ENCODE peak calls at places on chromosomes 5 and 9, in four cellular contexts. N, V, U and G are unnamed samples.

GRCh38 chr9:113682297-113682771 is 193.8 kb upstream of the ZNF618 start:
- DNase-seq in V (no peak), N (peak; percentile 89), U (peak; percentile 89), G (peak; percentile 57)

GRCh38 chr5:125286266-125286665 is 539.8 kb upstream of the ZNF608 start:
- DNase-seq in U (no peak), N (no peak), V (no peak), G (no peak)

GRCh38 chr9:126974604-126975003 is 60.0 kb downstream of the RALGPS1 start:
- DNase-seq in N (no peak), U (no peak), V (no peak), G (no peak)

GRCh38 chr5:110040178-110040577 is 350.5 kb downstream of the MAN2A1 start:
- DNase-seq in V (no peak), N (no peak), U (no peak), G (no peak)

GRCh38 chr5:77133061-77133758 is 46.1 kb upstream of the ZBED3 start:
- DNase-seq in N (peak; percentile 60), V (no peak), U (peak; percentile 49), G (no peak)

GRCh38 chr9:2096376-2096970 is 81.3 kb downstream of the SMARCA2 start:
- DNase-seq in V (no peak), N (no peak), U (no peak), G (no peak)

GRCh38 chr9:98147582-98147981 is 28.6 kb upstream of the TRIM14 start:
- DNase-seq in U (no peak), V (no peak), N (no peak), G (no peak)

GRCh38 chr5:130282044-130282443 is 377.8 kb downstream of the CHSY3 start:
- DNase-seq in V (no peak), U (no peak), N (no peak), G (no peak)

GRCh38 chr5:80852331-80853245 is 107.6 kb upstream of the RASGRF2 start:
- DNase-seq in U (no peak), V (no peak), N (no peak), G (no peak)

GRCh38 chr5:10202089-10202753 is 47.5 kb downstream of the ATPSCKMT start:
- DNase-seq in N (no peak), U (no peak), V (no peak), G (no peak)

GRCh38 chr5:171596391-171596878 is 177.0 kb downstream of the FGF18 start:
- DNase-seq in U (no peak), V (no peak), N (no peak), G (no peak)

GRCh38 chr9:126489604-126490593 is 123.8 kb upstream of the LMX1B start:
- DNase-seq in N (no peak), V (no peak), U (no peak), G (no peak)

GRCh38 chr5:76544268-76544926 is 78.8 kb downstream of the F2RL2 start:
- DNase-seq in V (peak; percentile 69), U (peak; percentile 82), N (peak; percentile 52), G (peak; percentile 8)

GRCh38 chr5:110757118-110757729 is 18.4 kb downstream of the SLC25A46 start:
- DNase-seq in N (peak; percentile 22), V (peak; percentile 45), U (peak; percentile 4), G (peak; percentile 39)

GRCh38 chr9:34070601-34071340 is 22.1 kb upstream of the UBAP2 start:
- DNase-seq in U (peak; percentile 46), V (no peak), N (no peak), G (no peak)

GRCh38 chr9:107833295-107833694 is 343.7 kb upstream of the KLF4 start:
- DNase-seq in V (no peak), N (no peak), U (no peak), G (no peak)

GRCh38 chr5:150514708-150515211 is 6.8 kb downstream of the NDST1 start:
- DNase-seq in V (no peak), N (peak; percentile 62), U (peak; percentile 81), G (no peak)

GRCh38 chr5:98999631-99000030 is 70.8 kb upstream of the CHD1 start:
- DNase-seq in N (no peak), V (no peak), U (no peak), G (no peak)

GRCh38 chr9:130975932-130976841 is 32.8 kb upstream of the LAMC3 start:
- DNase-seq in N (no peak), U (no peak), V (no peak), G (no peak)

GRCh38 chr5:8436919-8437318 is 568.0 kb downstream of the MTRR start:
- DNase-seq in V (no peak), U (no peak), N (no peak), G (peak; percentile 46)

GRCh38 chr9:136949239-136949816 is 2.7 kb upstream of the LCN12 start:
- DNase-seq in U (no peak), V (no peak), N (no peak), G (no peak)

GRCh38 chr5:178069909-178070308 is 43.4 kb upstream of the N4BP3 start:
- DNase-seq in U (peak; percentile 67), V (peak; percentile 32), N (peak; percentile 73), G (no peak)

DNA sequence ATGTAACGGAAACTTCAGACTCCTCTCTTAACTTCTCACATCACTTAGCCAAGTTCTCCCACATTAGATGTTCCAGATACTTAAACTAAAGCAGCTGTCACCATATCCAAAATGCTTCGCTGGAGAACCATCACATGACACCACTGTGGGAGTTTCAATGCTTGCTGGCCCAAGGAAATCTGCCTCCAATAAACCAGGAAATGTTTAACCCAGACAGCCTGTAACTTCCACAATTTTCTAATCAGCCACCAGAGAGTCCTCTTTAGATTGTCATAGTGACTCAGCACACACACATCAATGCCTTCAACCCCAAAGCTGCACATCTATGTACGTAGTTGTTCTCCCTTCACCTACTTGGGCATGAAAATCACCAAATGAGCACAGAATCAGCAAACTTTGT is 118.7 kb downstream of the LPAR1 start:
- DNase-seq in U (no peak), N (no peak), V (no peak), G (no peak)
- H3K4me1 ChIP-seq in U (no peaks in the 10 kb centered on the region), N (peaks cover 5% of the 10 kb centered on the region), V (no peaks in the 10 kb centered on the region), G (no peaks in the 10 kb centered on the region)

GRCh38 chr5:176538505-176538806 is 1.3 kb upstream of the RNF44 start:
- DNase-seq in N (no peak), V (no peak), U (no peak), G (no peak)
- H3K4me1 ChIP-seq in N (peaks cover 37% of the 10 kb centered on the region), V (peaks cover 51% of the 10 kb centered on the region), U (peaks cover 53% of the 10 kb centered on the region), G (peaks cover 17% of the 10 kb centered on the region)

GRCh38 chr5:139138109-139138508 is 60.1 kb downstream of the SIL1 start:
- DNase-seq in V (no peak), U (no peak), N (no peak), G (no peak)

GRCh38 chr5:139134906-139135305 is 63.3 kb downstream of the SIL1 start:
- DNase-seq in U (no peak), N (no peak), V (no peak), G (no peak)

GRCh38 chr5:139140631-139141071 is 57.5 kb downstream of the SIL1 start:
- DNase-seq in V (no peak), U (no peak), N (peak; percentile 36), G (no peak)

GRCh38 chr5:139138790-139139189 is 59.4 kb downstream of the SIL1 start:
- DNase-seq in V (no peak), N (no peak), U (peak; percentile 53), G (no peak)

GRCh38 chr5:139137703-139138102 is 60.5 kb downstream of the SIL1 start:
- DNase-seq in V (no peak), N (no peak), U (peak; percentile 63), G (no peak)
- H3K4me1 ChIP-seq in V (no peaks in the 10 kb centered on the region), N (peaks cover 32% of the 10 kb centered on the region), U (peaks cover 67% of the 10 kb centered on the region), G (peaks cover 33% of the 10 kb centered on the region)

GRCh38 chr5:1548702-1549523 is 25.2 kb upstream of the LPCAT1 start:
- DNase-seq in V (no peak), U (no peak), N (peak; percentile 10), G (no peak)
- H3K4me1 ChIP-seq in V (no peaks in the 10 kb centered on the region), U (no peaks in the 10 kb centered on the region), N (no peaks in the 10 kb centered on the region), G (peaks cover 2% of the 10 kb centered on the region)

DNA sequence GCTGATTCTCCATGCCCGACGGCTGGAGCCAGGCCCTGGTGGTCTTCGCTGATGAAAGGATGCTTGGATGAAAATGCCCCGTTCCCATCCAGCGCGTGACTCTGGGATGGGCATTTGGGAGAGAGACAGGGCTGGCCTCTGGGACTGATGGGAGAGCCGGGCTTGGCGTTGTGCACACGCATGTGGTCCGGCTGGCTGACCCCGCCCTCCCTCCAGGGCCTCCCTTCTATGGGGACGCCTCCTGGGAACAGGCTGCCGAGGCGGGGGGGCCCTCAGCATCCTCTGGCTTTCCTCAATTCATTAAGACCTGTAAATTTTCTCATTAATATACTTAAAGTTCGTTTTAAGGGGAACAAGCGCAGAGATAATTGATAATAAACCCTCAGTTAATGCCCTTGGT is 36.8 kb downstream of the UNC5A start:
- DNase-seq in N (no peak), U (no peak), V (no peak), G (no peak)
- H3K4me1 ChIP-seq in N (no peaks in the 10 kb centered on the region), U (no peaks in the 10 kb centered on the region), V (no peaks in the 10 kb centered on the region), G (peaks cover 15% of the 10 kb centered on the region)

DNA sequence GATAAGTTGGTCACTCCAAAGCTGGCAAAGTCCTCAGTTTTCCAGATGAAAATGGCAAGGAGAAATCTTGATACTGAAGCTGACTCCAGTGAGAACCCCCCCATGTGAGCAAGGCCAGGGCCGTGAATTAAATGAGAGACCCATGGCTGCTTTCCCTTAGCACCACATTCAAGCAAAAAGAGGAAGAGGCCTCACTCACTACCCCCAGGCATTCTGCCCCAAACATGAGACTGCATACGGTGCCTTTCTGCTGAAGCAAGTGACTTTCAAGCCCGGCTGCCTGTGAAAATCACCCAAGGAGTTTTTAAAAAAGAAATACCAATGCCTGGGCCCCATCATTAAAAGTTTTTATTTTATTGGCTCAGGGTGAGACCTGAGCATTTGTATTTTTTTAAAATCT is 66.9 kb downstream of the TMEM252 start:
- DNase-seq in N (no peak), U (no peak), V (no peak), G (no peak)
- H3K4me1 ChIP-seq in N (no peaks in the 10 kb centered on the region), U (no peaks in the 10 kb centered on the region), V (no peaks in the 10 kb centered on the region), G (no peaks in the 10 kb centered on the region)

GRCh38 chr5:119368238-119368630 is 12.4 kb downstream of the TNFAIP8 start:
- DNase-seq in U (no peak), V (peak; percentile 35), N (no peak), G (no peak)
- H3K4me1 ChIP-seq in U (no peaks in the 10 kb centered on the region), V (peaks cover 51% of the 10 kb centered on the region), N (no peaks in the 10 kb centered on the region), G (no peaks in the 10 kb centered on the region)

DNA sequence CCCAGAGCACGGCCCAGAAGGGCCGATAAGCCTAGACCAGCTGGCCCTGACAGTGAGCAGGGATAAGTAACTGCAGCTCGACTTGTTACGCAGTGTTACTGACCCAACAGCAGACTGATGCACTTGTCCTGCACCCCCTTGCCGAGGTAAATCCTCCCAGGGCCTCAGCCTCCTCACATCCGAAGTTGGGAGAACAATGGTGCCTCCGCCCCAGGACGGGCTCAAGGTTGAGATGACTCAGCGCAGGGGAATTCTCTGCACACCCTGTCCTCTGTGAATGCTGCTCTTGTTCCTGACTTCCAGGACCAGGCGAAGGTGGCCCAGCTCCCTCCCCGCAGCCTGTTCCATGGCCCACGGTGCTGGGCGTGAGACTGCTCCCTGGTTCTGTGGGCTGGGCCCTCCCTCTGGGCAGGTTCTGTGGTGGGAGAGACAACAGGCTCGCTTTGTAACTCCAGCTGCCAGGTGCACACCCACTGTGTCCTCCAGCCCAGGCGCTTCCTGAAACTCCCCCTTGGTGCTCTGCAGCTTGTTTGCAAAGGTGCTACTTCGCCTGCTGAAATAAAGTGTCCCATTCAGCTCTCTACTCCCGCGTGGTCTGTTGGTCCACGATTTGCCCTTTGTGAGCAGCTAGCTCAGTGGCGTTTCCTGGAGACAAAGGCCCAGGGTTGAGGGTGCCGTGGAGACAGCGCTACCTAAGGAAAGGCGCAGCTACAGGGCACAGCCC is 40.1 kb upstream of the SLC6A19 start:
- DNase-seq in U (peak; percentile 65), V (no peak), N (peak; percentile 57), G (no peak)
- H3K4me1 ChIP-seq in U (peaks cover 24% of the 10 kb centered on the region), V (no peaks in the 10 kb centered on the region), N (peaks cover 30% of the 10 kb centered on the region), G (peaks cover 3% of the 10 kb centered on the region)

GRCh38 chr5:149415245-149415967 is 36.3 kb upstream of the IL17B start:
- DNase-seq in V (no peak), U (no peak), N (no peak), G (no peak)
- H3K4me1 ChIP-seq in V (no peaks in the 10 kb centered on the region), U (no peaks in the 10 kb centered on the region), N (peaks cover 44% of the 10 kb centered on the region), G (peaks cover 10% of the 10 kb centered on the region)

GRCh38 chr9:91193658-91194391 is 167.9 kb downstream of the AUH start:
- DNase-seq in V (peak; percentile 77), U (peak; percentile 94), N (peak; percentile 81), G (peak; percentile 71)
- H3K4me1 ChIP-seq in V (peaks cover 20% of the 10 kb centered on the region), U (peaks cover 74% of the 10 kb centered on the region), N (peaks cover 25% of the 10 kb centered on the region), G (peaks cover 12% of the 10 kb centered on the region)